ENCODE peak calls at places on chromosomes 13 and 19, in four cellular contexts. E, Z, Y and T are unnamed samples.

GRCh38 chr19:2618611-2619010 is 83.9 kb downstream of the GNG7 start:
- DNase-seq in Y (no peak), E (peak; percentile 55), Z (peak; percentile 44), T (no peak)

GRCh38 chr19:32041681-32042292 is 303.6 kb upstream of the ZNF507 start:
- DNase-seq in Y (peak; percentile 18), Z (peak; percentile 31), E (no peak), T (no peak)

GRCh38 chr19:19226663-19227062 is 14.9 kb downstream of the NCAN start:
- DNase-seq in Z (no peak), E (no peak), Y (no peak), T (no peak)

GRCh38 chr13:105997436-105998232 is 537.8 kb downstream of the EFNB2 start:
- DNase-seq in Z (peak; percentile 64), Y (no peak), E (no peak), T (no peak)

GRCh38 chr13:97999653-98000052 is 46.2 kb downstream of the IPO5 start:
- DNase-seq in Z (no peak), E (no peak), Y (no peak), T (no peak)

GRCh38 chr13:79522583-79522982 is 41.6 kb downstream of the NDFIP2 start:
- DNase-seq in E (peak; percentile 4), Y (no peak), Z (peak; percentile 47), T (no peak)

GRCh38 chr19:39360599-39360998 is 18.4 kb downstream of the SAMD4B start:
- DNase-seq in E (no peak), Y (no peak), Z (no peak), T (no peak)

GRCh38 chr19:17078920-17079709 is 3.5 kb downstream of the MYO9B start:
- DNase-seq in Y (peak; percentile 59), Z (peak; percentile 16), E (no peak), T (no peak)

GRCh38 chr13:89846890-89847585 is 1500.4 kb upstream of the MIR17HG start:
- DNase-seq in Y (no peak), Z (peak; percentile 17), E (no peak), T (no peak)

GRCh38 chr13:50685491-50685890 is 158.0 kb downstream of the DLEU7 start:
- DNase-seq in E (no peak), Y (peak; percentile 82), Z (peak; percentile 35), T (no peak)

GRCh38 chr19:18788782-18789421 is 2.2 kb downstream of the COMP start:
- DNase-seq in E (no peak), Y (no peak), Z (no peak), T (no peak)

GRCh38 chr19:15439078-15439799 is 10.5 kb downstream of the WIZ start:
- DNase-seq in E (no peak), Y (no peak), Z (no peak), T (no peak)

GRCh38 chr19:13007292-13008045 is 12.2 kb downstream of the NFIX start:
- DNase-seq in E (no peak), Y (no peak), Z (no peak), T (no peak)

GRCh38 chr13:107144432-107144831 is 576.5 kb upstream of the ARGLU1 start:
- DNase-seq in E (no peak), Z (peak; percentile 5), Y (no peak), T (no peak)

GRCh38 chr19:46704379-46705076 is 12.4 kb downstream of the PRKD2 start:
- DNase-seq in E (no peak), Z (peak; percentile 40), Y (peak; percentile 19), T (no peak)

GRCh38 chr19:12974301-12975220 is 5.2 kb downstream of the DAND5 start:
- DNase-seq in Z (no peak), E (no peak), Y (no peak), T (no peak)

GRCh38 chr19:48194041-48194871 is 23.8 kb downstream of the ZSWIM9 start:
- DNase-seq in Z (no peak), Y (no peak), E (no peak), T (no peak)

GRCh38 chr13:20193142-20193923 is 595 bp upstream of the GJB2 start:
- DNase-seq in Z (no peak), E (no peak), Y (no peak), T (no peak)

GRCh38 chr19:6721773-6722172 is 1.3 kb upstream of the C3 start:
- DNase-seq in Z (no peak), Y (no peak), E (no peak), T (no peak)

GRCh38 chr19:35975608-35976214 is 19.3 kb upstream of the SDHAF1 start:
- DNase-seq in Z (peak; percentile 22), E (no peak), Y (no peak), T (no peak)